ENCODE peak calls at places on chromosome 6, in seven cellular contexts. One of them, this sample, is unnamed.

GRCh38 chr6:37473364-37474095 is 26.2 kb downstream of the CCDC167 start:
- DNase-seq in effector CD4-positive, alpha-beta T cell: no peak
- DNase-seq in GM03348: no peak
- DNase-seq in stromal cell of bone marrow: no peak
- DNase-seq in esophagus muscularis mucosa: no peak
- DNase-seq in stimulated activated CD4-positive, alpha-beta T cell treated with anti-CD3 and anti-CD28 coated beads, TNF-alpha, amount 100 ng/mL, for 1 hour: no peak
- DNase-seq in ureter: no peak
- DNase-seq in this sample: no peak

GRCh38 chr6:26016326-26017275 is 54.0 kb downstream of the TRIM38 start:
- DNase-seq in GM03348: no peak
- DNase-seq in stromal cell of bone marrow: no peak
- DNase-seq in ureter: no peak
- DNase-seq in stimulated activated CD4-positive, alpha-beta T cell treated with anti-CD3 and anti-CD28 coated beads, TNF-alpha, amount 100 ng/mL, for 1 hour: no peak
- DNase-seq in esophagus muscularis mucosa: no peak
- DNase-seq in effector CD4-positive, alpha-beta T cell: no peak
- DNase-seq in this sample: no peak

GRCh38 chr6:15244605-15245360 is 1.1 kb upstream of the JARID2 start:
- DNase-seq in stromal cell of bone marrow: no peak
- DNase-seq in effector CD4-positive, alpha-beta T cell: peak; percentile 60
- DNase-seq in ureter: peak; percentile 78
- DNase-seq in GM03348: peak; percentile 89
- DNase-seq in stimulated activated CD4-positive, alpha-beta T cell treated with anti-CD3 and anti-CD28 coated beads, TNF-alpha, amount 100 ng/mL, for 1 hour: peak; percentile 19
- DNase-seq in esophagus muscularis mucosa: peak; percentile 93
- DNase-seq in this sample: no peak

GRCh38 chr6:137246801-137247202 is 27.6 kb upstream of the IFNGR1 start:
- DNase-seq in esophagus muscularis mucosa: no peak
- DNase-seq in GM03348: no peak
- DNase-seq in stimulated activated CD4-positive, alpha-beta T cell treated with anti-CD3 and anti-CD28 coated beads, TNF-alpha, amount 100 ng/mL, for 1 hour: no peak
- DNase-seq in ureter: no peak
- DNase-seq in effector CD4-positive, alpha-beta T cell: no peak
- DNase-seq in stromal cell of bone marrow: no peak
- DNase-seq in this sample: no peak

GRCh38 chr6:37047933-37048850 is 42.7 kb downstream of the FGD2 start:
- DNase-seq in GM03348: no peak
- DNase-seq in ureter: no peak
- DNase-seq in stromal cell of bone marrow: no peak
- DNase-seq in esophagus muscularis mucosa: no peak
- DNase-seq in effector CD4-positive, alpha-beta T cell: no peak
- DNase-seq in stimulated activated CD4-positive, alpha-beta T cell treated with anti-CD3 and anti-CD28 coated beads, TNF-alpha, amount 100 ng/mL, for 1 hour: no peak
- DNase-seq in this sample: no peak

GRCh38 chr6:159871911-159872310 is 18.9 kb upstream of the MAS1 start:
- DNase-seq in esophagus muscularis mucosa: no peak
- DNase-seq in effector CD4-positive, alpha-beta T cell: no peak
- DNase-seq in ureter: no peak
- DNase-seq in stromal cell of bone marrow: no peak
- DNase-seq in GM03348: no peak
- DNase-seq in stimulated activated CD4-positive, alpha-beta T cell treated with anti-CD3 and anti-CD28 coated beads, TNF-alpha, amount 100 ng/mL, for 1 hour: no peak
- DNase-seq in this sample: no peak

GRCh38 chr6:6840831-6841263 is 252.3 kb downstream of the LY86 start:
- DNase-seq in stimulated activated CD4-positive, alpha-beta T cell treated with anti-CD3 and anti-CD28 coated beads, TNF-alpha, amount 100 ng/mL, for 1 hour: no peak
- DNase-seq in esophagus muscularis mucosa: no peak
- DNase-seq in GM03348: no peak
- DNase-seq in stromal cell of bone marrow: no peak
- DNase-seq in effector CD4-positive, alpha-beta T cell: no peak
- DNase-seq in ureter: no peak
- DNase-seq in this sample: no peak

GRCh38 chr6:47651505-47651944 is 46.9 kb upstream of the ADGRF4 start:
- DNase-seq in GM03348: peak; percentile 66
- DNase-seq in stimulated activated CD4-positive, alpha-beta T cell treated with anti-CD3 and anti-CD28 coated beads, TNF-alpha, amount 100 ng/mL, for 1 hour: no peak
- DNase-seq in ureter: no peak
- DNase-seq in effector CD4-positive, alpha-beta T cell: no peak
- DNase-seq in esophagus muscularis mucosa: no peak
- DNase-seq in stromal cell of bone marrow: peak; percentile 58
- DNase-seq in this sample: no peak

GRCh38 chr6:80725156-80725930 is 618.9 kb downstream of the BCKDHB start:
- DNase-seq in stimulated activated CD4-positive, alpha-beta T cell treated with anti-CD3 and anti-CD28 coated beads, TNF-alpha, amount 100 ng/mL, for 1 hour: no peak
- DNase-seq in stromal cell of bone marrow: no peak
- DNase-seq in ureter: no peak
- DNase-seq in esophagus muscularis mucosa: no peak
- DNase-seq in GM03348: peak; percentile 22
- DNase-seq in effector CD4-positive, alpha-beta T cell: no peak
- DNase-seq in this sample: no peak

GRCh38 chr6:132130530-132131298 is 179.5 kb upstream of the CCN2 start:
- DNase-seq in effector CD4-positive, alpha-beta T cell: no peak
- DNase-seq in esophagus muscularis mucosa: no peak
- DNase-seq in stimulated activated CD4-positive, alpha-beta T cell treated with anti-CD3 and anti-CD28 coated beads, TNF-alpha, amount 100 ng/mL, for 1 hour: no peak
- DNase-seq in ureter: peak; percentile 51
- DNase-seq in GM03348: peak; percentile 56
- DNase-seq in stromal cell of bone marrow: peak; percentile 64
- DNase-seq in this sample: peak; percentile 74

GRCh38 chr6:104750449-104750848 is 109.3 kb downstream of the HACE1 start:
- DNase-seq in GM03348: no peak
- DNase-seq in esophagus muscularis mucosa: no peak
- DNase-seq in ureter: no peak
- DNase-seq in stromal cell of bone marrow: no peak
- DNase-seq in stimulated activated CD4-positive, alpha-beta T cell treated with anti-CD3 and anti-CD28 coated beads, TNF-alpha, amount 100 ng/mL, for 1 hour: no peak
- DNase-seq in effector CD4-positive, alpha-beta T cell: no peak
- DNase-seq in this sample: no peak

GRCh38 chr6:127102299-127102698 is 16.2 kb upstream of the RSPO3 start:
- DNase-seq in stromal cell of bone marrow: peak; percentile 84
- DNase-seq in ureter: no peak
- DNase-seq in stimulated activated CD4-positive, alpha-beta T cell treated with anti-CD3 and anti-CD28 coated beads, TNF-alpha, amount 100 ng/mL, for 1 hour: no peak
- DNase-seq in GM03348: peak; percentile 73
- DNase-seq in effector CD4-positive, alpha-beta T cell: no peak
- DNase-seq in esophagus muscularis mucosa: no peak
- DNase-seq in this sample: peak; percentile 92

GRCh38 chr6:81561071-81561564 is 191.4 kb downstream of the TENT5A start:
- DNase-seq in stromal cell of bone marrow: no peak
- DNase-seq in effector CD4-positive, alpha-beta T cell: no peak
- DNase-seq in stimulated activated CD4-positive, alpha-beta T cell treated with anti-CD3 and anti-CD28 coated beads, TNF-alpha, amount 100 ng/mL, for 1 hour: no peak
- DNase-seq in GM03348: no peak
- DNase-seq in esophagus muscularis mucosa: no peak
- DNase-seq in ureter: no peak
- DNase-seq in this sample: no peak

GRCh38 chr6:20877008-20877937 is 343.0 kb downstream of the CDKAL1 start:
- DNase-seq in GM03348: peak; percentile 74
- DNase-seq in stimulated activated CD4-positive, alpha-beta T cell treated with anti-CD3 and anti-CD28 coated beads, TNF-alpha, amount 100 ng/mL, for 1 hour: no peak
- DNase-seq in ureter: peak; percentile 56
- DNase-seq in stromal cell of bone marrow: peak; percentile 92
- DNase-seq in esophagus muscularis mucosa: no peak
- DNase-seq in effector CD4-positive, alpha-beta T cell: no peak
- DNase-seq in this sample: peak; percentile 70

GRCh38 chr6:39934060-39934757 is at the start of gene MOCS1:
- DNase-seq in effector CD4-positive, alpha-beta T cell: no peak
- DNase-seq in GM03348: peak; percentile 96
- DNase-seq in esophagus muscularis mucosa: peak; percentile 94
- DNase-seq in stimulated activated CD4-positive, alpha-beta T cell treated with anti-CD3 and anti-CD28 coated beads, TNF-alpha, amount 100 ng/mL, for 1 hour: no peak
- DNase-seq in stromal cell of bone marrow: peak; percentile 59
- DNase-seq in ureter: peak; percentile 83
- DNase-seq in this sample: no peak

GRCh38 chr6:41064841-41065240 is 7.3 kb downstream of the OARD1 start:
- DNase-seq in stimulated activated CD4-positive, alpha-beta T cell treated with anti-CD3 and anti-CD28 coated beads, TNF-alpha, amount 100 ng/mL, for 1 hour: no peak
- DNase-seq in effector CD4-positive, alpha-beta T cell: no peak
- DNase-seq in esophagus muscularis mucosa: no peak
- DNase-seq in GM03348: no peak
- DNase-seq in stromal cell of bone marrow: no peak
- DNase-seq in ureter: no peak
- DNase-seq in this sample: no peak

GRCh38 chr6:136987526-136987925 is 57.2 kb downstream of the IL20RA start:
- DNase-seq in stromal cell of bone marrow: no peak
- DNase-seq in GM03348: no peak
- DNase-seq in esophagus muscularis mucosa: peak; percentile 39
- DNase-seq in ureter: no peak
- DNase-seq in stimulated activated CD4-positive, alpha-beta T cell treated with anti-CD3 and anti-CD28 coated beads, TNF-alpha, amount 100 ng/mL, for 1 hour: no peak
- DNase-seq in effector CD4-positive, alpha-beta T cell: no peak
- DNase-seq in this sample: no peak

GRCh38 chr6:99980741-99981140 is 13.3 kb downstream of the MCHR2 start:
- DNase-seq in stimulated activated CD4-positive, alpha-beta T cell treated with anti-CD3 and anti-CD28 coated beads, TNF-alpha, amount 100 ng/mL, for 1 hour: no peak
- DNase-seq in effector CD4-positive, alpha-beta T cell: no peak
- DNase-seq in stromal cell of bone marrow: no peak
- DNase-seq in ureter: no peak
- DNase-seq in GM03348: no peak
- DNase-seq in esophagus muscularis mucosa: no peak
- DNase-seq in this sample: no peak

GRCh38 chr6:27532820-27533538 is 60.1 kb upstream of the ZNF184 start:
- DNase-seq in stimulated activated CD4-positive, alpha-beta T cell treated with anti-CD3 and anti-CD28 coated beads, TNF-alpha, amount 100 ng/mL, for 1 hour: no peak
- DNase-seq in GM03348: peak; percentile 9
- DNase-seq in stromal cell of bone marrow: no peak
- DNase-seq in ureter: no peak
- DNase-seq in esophagus muscularis mucosa: no peak
- DNase-seq in effector CD4-positive, alpha-beta T cell: no peak
- DNase-seq in this sample: no peak

GRCh38 chr6:160398674-160399271 is 50.6 kb downstream of the SLC22A3 start:
- DNase-seq in stimulated activated CD4-positive, alpha-beta T cell treated with anti-CD3 and anti-CD28 coated beads, TNF-alpha, amount 100 ng/mL, for 1 hour: no peak
- DNase-seq in effector CD4-positive, alpha-beta T cell: no peak
- DNase-seq in esophagus muscularis mucosa: no peak
- DNase-seq in ureter: no peak
- DNase-seq in stromal cell of bone marrow: no peak
- DNase-seq in GM03348: no peak
- DNase-seq in this sample: no peak

GRCh38 chr6:14658909-14659561 is 541.5 kb downstream of the CD83 start:
- DNase-seq in effector CD4-positive, alpha-beta T cell: no peak
- DNase-seq in GM03348: peak; percentile 11
- DNase-seq in stromal cell of bone marrow: peak; percentile 3
- DNase-seq in stimulated activated CD4-positive, alpha-beta T cell treated with anti-CD3 and anti-CD28 coated beads, TNF-alpha, amount 100 ng/mL, for 1 hour: no peak
- DNase-seq in esophagus muscularis mucosa: peak; percentile 89
- DNase-seq in ureter: no peak
- DNase-seq in this sample: no peak

GRCh38 chr6:170137176-170137891 is 153.5 kb downstream of the DLL1 start:
- DNase-seq in stromal cell of bone marrow: no peak
- DNase-seq in esophagus muscularis mucosa: no peak
- DNase-seq in stimulated activated CD4-positive, alpha-beta T cell treated with anti-CD3 and anti-CD28 coated beads, TNF-alpha, amount 100 ng/mL, for 1 hour: no peak
- DNase-seq in effector CD4-positive, alpha-beta T cell: no peak
- DNase-seq in GM03348: no peak
- DNase-seq in ureter: peak; percentile 54
- DNase-seq in this sample: no peak

GRCh38 chr6:43311681-43312080 is 3.1 kb upstream of the CRIP3 start:
- DNase-seq in GM03348: no peak
- DNase-seq in esophagus muscularis mucosa: no peak
- DNase-seq in stromal cell of bone marrow: no peak
- DNase-seq in ureter: no peak
- DNase-seq in effector CD4-positive, alpha-beta T cell: no peak
- DNase-seq in stimulated activated CD4-positive, alpha-beta T cell treated with anti-CD3 and anti-CD28 coated beads, TNF-alpha, amount 100 ng/mL, for 1 hour: no peak
- DNase-seq in this sample: no peak

GRCh38 chr6:86780923-86781322 is 156.4 kb upstream of the HTR1E start:
- DNase-seq in effector CD4-positive, alpha-beta T cell: no peak
- DNase-seq in ureter: no peak
- DNase-seq in stimulated activated CD4-positive, alpha-beta T cell treated with anti-CD3 and anti-CD28 coated beads, TNF-alpha, amount 100 ng/mL, for 1 hour: no peak
- DNase-seq in stromal cell of bone marrow: no peak
- DNase-seq in GM03348: no peak
- DNase-seq in esophagus muscularis mucosa: no peak
- DNase-seq in this sample: no peak

GRCh38 chr6:21109421-21110178 is 484.0 kb upstream of the SOX4 start:
- DNase-seq in stimulated activated CD4-positive, alpha-beta T cell treated with anti-CD3 and anti-CD28 coated beads, TNF-alpha, amount 100 ng/mL, for 1 hour: no peak
- DNase-seq in effector CD4-positive, alpha-beta T cell: no peak
- DNase-seq in stromal cell of bone marrow: peak; percentile 30
- DNase-seq in GM03348: peak; percentile 72
- DNase-seq in ureter: no peak
- DNase-seq in esophagus muscularis mucosa: no peak
- DNase-seq in this sample: peak; percentile 52

GRCh38 chr6:15578716-15579391 is 84.0 kb downstream of the DTNBP1 start:
- DNase-seq in GM03348: no peak
- DNase-seq in effector CD4-positive, alpha-beta T cell: no peak
- DNase-seq in esophagus muscularis mucosa: no peak
- DNase-seq in stromal cell of bone marrow: no peak
- DNase-seq in stimulated activated CD4-positive, alpha-beta T cell treated with anti-CD3 and anti-CD28 coated beads, TNF-alpha, amount 100 ng/mL, for 1 hour: no peak
- DNase-seq in ureter: no peak
- DNase-seq in this sample: no peak

GRCh38 chr6:129031051-129031599 is 148.2 kb downstream of the LAMA2 start:
- DNase-seq in ureter: no peak
- DNase-seq in stimulated activated CD4-positive, alpha-beta T cell treated with anti-CD3 and anti-CD28 coated beads, TNF-alpha, amount 100 ng/mL, for 1 hour: no peak
- DNase-seq in esophagus muscularis mucosa: no peak
- DNase-seq in effector CD4-positive, alpha-beta T cell: no peak
- DNase-seq in stromal cell of bone marrow: peak; percentile 12
- DNase-seq in GM03348: peak; percentile 44
- DNase-seq in this sample: peak; percentile 90

GRCh38 chr6:43916924-43917877 is 147.2 kb downstream of the VEGFA start:
- DNase-seq in ureter: peak; percentile 87
- DNase-seq in stimulated activated CD4-positive, alpha-beta T cell treated with anti-CD3 and anti-CD28 coated beads, TNF-alpha, amount 100 ng/mL, for 1 hour: no peak
- DNase-seq in stromal cell of bone marrow: peak; percentile 64
- DNase-seq in GM03348: no peak
- DNase-seq in effector CD4-positive, alpha-beta T cell: no peak
- DNase-seq in esophagus muscularis mucosa: no peak
- DNase-seq in this sample: peak; percentile 88

GRCh38 chr6:89928604-89929003 is 34.3 kb downstream of the GJA10 start:
- DNase-seq in GM03348: no peak
- DNase-seq in stimulated activated CD4-positive, alpha-beta T cell treated with anti-CD3 and anti-CD28 coated beads, TNF-alpha, amount 100 ng/mL, for 1 hour: no peak
- DNase-seq in stromal cell of bone marrow: no peak
- DNase-seq in esophagus muscularis mucosa: no peak
- DNase-seq in effector CD4-positive, alpha-beta T cell: no peak
- DNase-seq in ureter: no peak
- DNase-seq in this sample: no peak

GRCh38 chr6:138182939-138183791 is 21.4 kb downstream of the ARFGEF3 start:
- DNase-seq in stromal cell of bone marrow: no peak
- DNase-seq in stimulated activated CD4-positive, alpha-beta T cell treated with anti-CD3 and anti-CD28 coated beads, TNF-alpha, amount 100 ng/mL, for 1 hour: no peak
- DNase-seq in effector CD4-positive, alpha-beta T cell: no peak
- DNase-seq in ureter: no peak
- DNase-seq in esophagus muscularis mucosa: peak; percentile 53
- DNase-seq in GM03348: no peak
- DNase-seq in this sample: no peak

GRCh38 chr6:144285798-144286502 is 815 bp downstream of the UTRN start:
- DNase-seq in effector CD4-positive, alpha-beta T cell: peak; percentile 20
- DNase-seq in ureter: peak; percentile 65
- DNase-seq in esophagus muscularis mucosa: peak; percentile 93
- DNase-seq in GM03348: peak; percentile 80
- DNase-seq in stimulated activated CD4-positive, alpha-beta T cell treated with anti-CD3 and anti-CD28 coated beads, TNF-alpha, amount 100 ng/mL, for 1 hour: no peak
- DNase-seq in stromal cell of bone marrow: no peak
- DNase-seq in this sample: no peak

GRCh38 chr6:148037496-148037895 is 305.1 kb upstream of the SASH1 start:
- DNase-seq in stimulated activated CD4-positive, alpha-beta T cell treated with anti-CD3 and anti-CD28 coated beads, TNF-alpha, amount 100 ng/mL, for 1 hour: no peak
- DNase-seq in stromal cell of bone marrow: peak; percentile 5
- DNase-seq in esophagus muscularis mucosa: no peak
- DNase-seq in effector CD4-positive, alpha-beta T cell: no peak
- DNase-seq in ureter: no peak
- DNase-seq in GM03348: no peak
- DNase-seq in this sample: peak; percentile 23

GRCh38 chr6:108598316-108598863 is 37.7 kb downstream of the FOXO3 start:
- DNase-seq in stimulated activated CD4-positive, alpha-beta T cell treated with anti-CD3 and anti-CD28 coated beads, TNF-alpha, amount 100 ng/mL, for 1 hour: no peak
- DNase-seq in effector CD4-positive, alpha-beta T cell: no peak
- DNase-seq in ureter: no peak
- DNase-seq in GM03348: peak; percentile 31
- DNase-seq in stromal cell of bone marrow: peak; percentile 63
- DNase-seq in esophagus muscularis mucosa: no peak
- DNase-seq in this sample: peak; percentile 92

GRCh38 chr6:99490608-99491007 is 24.6 kb downstream of the USP45 start:
- DNase-seq in GM03348: no peak
- DNase-seq in effector CD4-positive, alpha-beta T cell: peak; percentile 7
- DNase-seq in esophagus muscularis mucosa: no peak
- DNase-seq in ureter: no peak
- DNase-seq in stimulated activated CD4-positive, alpha-beta T cell treated with anti-CD3 and anti-CD28 coated beads, TNF-alpha, amount 100 ng/mL, for 1 hour: no peak
- DNase-seq in stromal cell of bone marrow: no peak
- DNase-seq in this sample: no peak

GRCh38 chr6:110878751-110879539 is 4.4 kb downstream of the AMD1 start:
- DNase-seq in esophagus muscularis mucosa: no peak
- DNase-seq in ureter: no peak
- DNase-seq in GM03348: peak; percentile 37
- DNase-seq in effector CD4-positive, alpha-beta T cell: peak; percentile 16
- DNase-seq in stromal cell of bone marrow: no peak
- DNase-seq in stimulated activated CD4-positive, alpha-beta T cell treated with anti-CD3 and anti-CD28 coated beads, TNF-alpha, amount 100 ng/mL, for 1 hour: no peak
- DNase-seq in this sample: no peak

GRCh38 chr6:28078050-28078449 is 2.3 kb upstream of the ZNF165 start:
- DNase-seq in esophagus muscularis mucosa: no peak
- DNase-seq in effector CD4-positive, alpha-beta T cell: no peak
- DNase-seq in stimulated activated CD4-positive, alpha-beta T cell treated with anti-CD3 and anti-CD28 coated beads, TNF-alpha, amount 100 ng/mL, for 1 hour: no peak
- DNase-seq in GM03348: no peak
- DNase-seq in ureter: no peak
- DNase-seq in stromal cell of bone marrow: no peak
- DNase-seq in this sample: no peak

This sample was measured in AG09309.